ENCODE peak calls at places on chromosomes 16 and 17, in seven cellular contexts. Y is uterus; U is aorta; C is neuronal stem cell; V is stomach; A is esophagus muscularis mucosa; L is CD4-positive, CD25-positive, alpha-beta regulatory T cell. M is an unnamed sample. For H3K27me3 and H3K9me3, the result is how much of the 10 kb centered on the place peaks cover.

GRCh38 chr17:80279895-80280294 is 19.2 kb downstream of the RNF213 start:
- DNase-seq in V (no peak), U (peak), C (no peak), L (no peak), A (no peak), Y (peak), M (peak)

GRCh38 chr16:85829751-85830445 is 30.4 kb downstream of the COX4I1 start:
- DNase-seq in U (peak), Y (no peak), C (no peak), V (no peak), L (no peak), A (no peak), M (peak)

GRCh38 chr17:28180449-28180848 is 138.0 kb downstream of the NLK start:
- DNase-seq in V (no peak), U (no peak), L (no peak), A (no peak), Y (no peak), C (no peak), M (no peak)

GRCh38 chr17:42928714-42929496 is 28.3 kb downstream of the G6PC1 start:
- DNase-seq in A (peak), V (peak), L (peak), C (no peak), Y (peak), U (no peak), M (peak)

GRCh38 chr17:45722161-45722560 is 62.0 kb upstream of the CRHR1 start:
- DNase-seq in C (no peak), Y (no peak), A (no peak), U (no peak), L (no peak), V (no peak), M (no peak)

GRCh38 chr16:714079-714478 is 839 bp upstream of the METRN start:
- DNase-seq in L (no peak), U (no peak), Y (no peak), V (no peak), C (no peak), A (no peak), M (no peak)

GRCh38 chr16:80924372-80924978 is 82.2 kb downstream of the CMC2 start:
- DNase-seq in A (no peak), L (peak), V (peak), U (no peak), C (peak), Y (no peak), M (no peak)

GRCh38 chr17:32285770-32286517 is 20.3 kb downstream of the RHBDL3 start:
- DNase-seq in A (no peak), C (no peak), Y (no peak), L (no peak), U (no peak), V (no peak), M (no peak)

GRCh38 chr17:21313320-21313719 is 28.8 kb downstream of the MAP2K3 start:
- DNase-seq in V (no peak), C (no peak), Y (no peak), U (peak), A (no peak), L (no peak), M (no peak)

GRCh38 chr17:78137392-78138203 is 7.0 kb downstream of the TMC8 start:
- DNase-seq in A (no peak), Y (no peak), V (no peak), L (peak), U (no peak), C (no peak), M (no peak)

GRCh38 chr17:55607736-55608341 is 96.6 kb upstream of the SMIM36 start:
- DNase-seq in C (no peak), U (no peak), Y (peak), V (peak), A (no peak), L (no peak), M (peak)

GRCh38 chr16:66932076-66932475 is 2.1 kb downstream of the CIAO2B start:
- DNase-seq in L (no peak), Y (no peak), U (no peak), A (no peak), V (peak), C (no peak), M (no peak)

GRCh38 chr16:25416002-25416401 is 158.4 kb upstream of the ZKSCAN2 start:
- DNase-seq in A (no peak), V (no peak), C (no peak), L (no peak), U (no peak), Y (no peak), M (no peak)

GRCh38 chr17:46865100-46865499 is 13.7 kb downstream of the WNT9B start:
- DNase-seq in A (no peak), Y (no peak), C (no peak), V (no peak), U (no peak), L (no peak), M (no peak)

GRCh38 chr16:58333937-58334336 is 39.1 kb upstream of the PRSS54 start:
- DNase-seq in U (no peak), Y (no peak), L (no peak), A (no peak), V (no peak), C (no peak), M (no peak)

GRCh38 chr17:4986951-4987766 is at the start of gene CAMTA2:
- DNase-seq in C (peak), V (peak), L (peak), U (peak), A (peak), Y (peak), M (peak)

GRCh38 chr17:56870163-56870651 is 36.3 kb downstream of the DGKE start:
- DNase-seq in V (no peak), C (no peak), A (no peak), Y (no peak), L (no peak), U (no peak), M (no peak)

GRCh38 chr16:22314661-22315626 is 17.7 kb downstream of the POLR3E start:
- DNase-seq in U (no peak), C (no peak), Y (peak), L (no peak), V (peak), A (no peak), M (no peak)

GRCh38 chr17:57463103-57463885 is 207.0 kb downstream of the MSI2 start:
- DNase-seq in C (no peak), V (no peak), A (no peak), L (peak), Y (no peak), U (no peak), M (no peak)

GRCh38 chr16:56871172-56871593 is 6.2 kb downstream of the SLC12A3 start:
- DNase-seq in U (no peak), Y (no peak), A (no peak), V (peak), C (no peak), L (no peak), M (no peak)

GRCh38 chr17:5785343-5785742 is 201.0 kb upstream of the NLRP1 start:
- DNase-seq in L (no peak), V (no peak), U (no peak), Y (no peak), A (no peak), C (no peak), M (no peak)

GRCh38 chr17:41812176-41813038 is at the start of gene FKBP10:
- DNase-seq in C (peak), V (peak), A (no peak), L (peak), Y (peak), U (peak), M (no peak)

GRCh38 chr16:15509051-15509592 is 74.7 kb downstream of the BMERB1 start:
- DNase-seq in C (no peak), U (no peak), Y (no peak), A (no peak), V (no peak), L (peak), M (no peak)

GRCh38 chr17:79852748-79853147 is 13.5 kb upstream of the CBX4 start:
- DNase-seq in U (no peak), A (no peak), C (no peak), Y (no peak), L (peak), V (no peak), M (no peak)

GRCh38 chr17:50955667-50956120 is 89.5 kb upstream of the TOB1 start:
- DNase-seq in Y (no peak), A (no peak), V (no peak), L (no peak), C (no peak), U (no peak), M (no peak)

GRCh38 chr17:13323990-13324389 is 277.7 kb downstream of the HS3ST3A1 start:
- DNase-seq in L (no peak), A (no peak), U (no peak), Y (no peak), C (no peak), V (no peak), M (no peak)

GRCh38 chr16:89319628-89319882 is 102.1 kb downstream of the ZNF778 start:
- DNase-seq in C (no peak), L (no peak), Y (no peak), V (no peak), A (no peak), U (no peak), M (no peak)

GRCh38 chr17:17507465-17508011 is 11.3 kb upstream of the RASD1 start:
- DNase-seq in V (no peak), L (no peak), A (no peak), C (no peak), Y (no peak), U (peak), M (peak)

GRCh38 chr16:21336231-21336630 is 58.1 kb upstream of the CRYM start:
- DNase-seq in V (no peak), L (no peak), Y (no peak), U (no peak), C (no peak), A (no peak), M (no peak)

GRCh38 chr17:45231481-45232116 is 9.9 kb downstream of the FMNL1 start:
- DNase-seq in U (peak), C (no peak), V (peak), Y (no peak), L (peak), A (no peak), M (no peak)

GRCh38 chr17:35729405-35729833 is 2.0 kb upstream of the RASL10B start:
- DNase-seq in L (no peak), C (no peak), Y (no peak), U (no peak), V (no peak), A (no peak), M (no peak)

GRCh38 chr16:69818811-69819587 is 56.9 kb downstream of the WWP2 start:
- DNase-seq in A (no peak), L (no peak), C (no peak), Y (no peak), U (no peak), V (no peak), M (no peak)

GRCh38 chr17:66947311-66947710 is 17.2 kb upstream of the CACNG4 start:
- DNase-seq in A (no peak), V (no peak), Y (no peak), C (no peak), L (no peak), U (no peak), M (peak)

GRCh38 chr17:38611070-38611786 is 5.5 kb upstream of the SRCIN1 start:
- DNase-seq in U (no peak), V (no peak), A (no peak), C (no peak), Y (no peak), L (no peak), M (no peak)

GRCh38 chr17:38605852-38606645 is at the start of gene SRCIN1:
- DNase-seq in A (no peak), U (peak), C (peak), V (peak), Y (peak), L (peak), M (peak)

GRCh38 chr17:38609280-38610031 is 3.7 kb upstream of the SRCIN1 start:
- DNase-seq in A (no peak), U (no peak), V (no peak), Y (no peak), L (no peak), C (no peak), M (no peak)

GRCh38 chr17:38606646-38607611 is 1.2 kb upstream of the SRCIN1 start:
- DNase-seq in Y (no peak), L (no peak), V (peak), A (no peak), C (no peak), U (no peak), M (no peak)

DNA sequence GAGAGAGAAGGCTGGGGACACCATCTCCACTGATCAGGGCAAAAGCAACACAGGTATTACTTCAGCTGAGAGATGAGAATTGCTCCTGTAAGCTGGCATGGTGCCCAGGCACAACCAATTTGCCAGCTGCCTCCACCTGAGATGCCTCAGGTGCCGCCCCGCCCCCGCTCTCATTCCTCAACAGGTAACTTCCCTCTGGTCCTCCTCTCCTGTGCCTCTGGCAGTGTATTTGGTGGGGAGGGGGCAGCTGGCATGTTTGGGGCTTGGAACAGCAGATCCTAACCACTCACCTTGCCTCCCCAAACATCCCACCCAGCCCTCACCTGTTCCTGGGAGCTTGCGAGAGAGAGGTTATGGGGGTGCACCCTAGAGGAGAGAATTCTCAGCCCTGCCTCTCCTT is 2.9 kb upstream of the SRCIN1 start:
- DNase-seq in C (no peak), U (no peak), L (no peak), Y (no peak), V (peak), A (no peak), M (peak)
- H3K27me3 ChIP-seq in C (under half), U (under half), L (under half), Y (under half), V (half or more), A (half or more), M (half or more)

DNA sequence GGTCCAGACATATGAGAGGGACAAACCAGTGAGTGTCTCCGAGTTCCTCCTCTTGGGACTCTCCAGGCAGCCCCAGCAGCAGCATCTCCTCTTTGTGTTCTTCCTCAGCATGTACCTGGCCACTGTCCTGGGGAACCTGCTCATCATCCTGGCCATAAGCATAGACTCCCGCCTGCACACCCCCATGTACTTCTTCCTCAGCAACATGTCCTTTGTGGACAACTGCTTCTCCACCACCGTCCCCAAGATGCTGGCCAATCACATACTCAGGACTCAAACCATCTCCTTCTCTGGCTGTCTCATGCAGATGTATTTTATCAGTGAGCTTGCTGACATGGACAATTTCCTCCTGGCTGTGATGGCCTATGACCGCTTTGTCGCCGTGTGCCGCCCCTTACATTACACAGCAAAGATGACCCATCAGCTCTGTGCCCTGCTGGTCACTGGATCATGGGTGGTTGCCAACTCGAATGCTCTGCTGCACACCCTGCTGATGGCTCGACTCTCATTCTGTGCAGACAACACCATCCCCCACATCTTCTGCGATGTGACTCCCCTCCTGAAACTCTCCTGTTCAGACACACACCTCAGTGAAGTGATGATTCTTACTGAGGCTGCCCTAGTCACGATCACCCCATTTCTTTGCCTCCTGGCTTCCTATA is 19.2 kb downstream of the ZNF200 start:
- DNase-seq in A (no peak), Y (no peak), L (no peak), C (no peak), U (no peak), V (no peak), M (no peak)
- H3K9me3 ChIP-seq in A (under half), Y (under half), L (under half), C (under half), U (under half), V (under half), M (under half)

GRCh38 chr17:76449126-76449525 is 3.8 kb downstream of the UBE2O start:
- DNase-seq in L (no peak), U (peak), V (no peak), C (no peak), A (no peak), Y (no peak), M (no peak)

GRCh38 chr17:76446449-76447231 is 6.3 kb downstream of the UBE2O start:
- DNase-seq in L (no peak), A (no peak), C (no peak), U (peak), V (peak), Y (no peak), M (no peak)

GRCh38 chr17:76445697-76446448 is 7.1 kb downstream of the UBE2O start:
- DNase-seq in A (no peak), U (peak), C (no peak), V (no peak), L (no peak), Y (no peak), M (no peak)

GRCh38 chr17:76444518-76445311 is 8.2 kb downstream of the UBE2O start:
- DNase-seq in L (no peak), C (no peak), V (no peak), Y (no peak), A (no peak), U (peak), M (no peak)

GRCh38 chr17:76447931-76448652 is 4.9 kb downstream of the UBE2O start:
- DNase-seq in L (peak), V (no peak), C (no peak), U (no peak), A (no peak), Y (no peak), M (no peak)
- H3K27ac ChIP-seq in L (no peak), V (peak), C (no peak), U (no peak), A (peak), Y (no peak), M (no peak)

DNA sequence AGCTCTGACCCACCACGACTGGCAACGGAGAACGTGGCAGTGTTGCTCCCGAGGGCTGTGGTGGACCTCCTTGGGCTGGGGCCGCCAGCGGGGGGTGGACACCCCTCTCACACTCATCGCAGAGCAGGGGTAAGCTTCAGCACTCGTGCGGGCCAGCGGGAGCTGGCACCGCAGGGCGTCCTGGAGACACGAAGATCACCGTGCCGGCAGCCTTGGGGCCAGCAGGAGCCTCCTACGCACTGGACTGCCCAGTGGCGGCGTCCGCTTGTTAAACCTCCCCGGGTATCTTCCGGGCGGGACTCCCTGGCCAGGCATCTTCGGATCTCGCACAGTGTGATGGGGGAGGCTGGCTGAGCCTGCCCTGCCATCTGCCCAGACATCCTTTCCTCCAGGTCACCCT is 53.5 kb downstream of the ABR start:
- DNase-seq in U (no peak), A (no peak), L (no peak), C (no peak), V (no peak), Y (no peak), M (no peak)
- H3K27me3 ChIP-seq in U (under half), A (under half), L (under half), C (under half), V (under half), Y (under half), M (under half)